ENCODE peak calls at places on chromosomes 7 and 10, in five cellular contexts. R is A172, J is cardiac muscle cell, D is germinal center, H is heart right ventricle. Q is an unnamed sample.

GRCh38 chr10:28127881-28128280 is 129.0 kb upstream of the ODAD2 start:
- DNase-seq in R (no peak), J (no peak), D (no peak), H (no peak), Q (no peak)

GRCh38 chr10:70759769-70760168 is 25.4 kb downstream of the TBATA start:
- DNase-seq in R (no peak), J (no peak), D (no peak), H (no peak), Q (no peak)

GRCh38 chr7:155980841-155981240 is 168.6 kb upstream of the SHH start:
- DNase-seq in R (no peak), J (no peak), D (no peak), H (no peak), Q (peak)

GRCh38 chr10:88389456-88389855 is 193.7 kb downstream of the RNLS start:
- DNase-seq in R (peak), J (peak), D (no peak), H (peak), Q (peak)

GRCh38 chr7:101984997-101985645 is 167.7 kb downstream of the CUX1 start:
- DNase-seq in R (no peak), J (no peak), D (no peak), H (no peak), Q (no peak)

GRCh38 chr10:50396491-50397311 is 145.4 kb upstream of the ASAH2 start:
- DNase-seq in R (peak), J (no peak), D (no peak), H (no peak), Q (no peak)

GRCh38 chr10:20017961-20018360 is 201.7 kb downstream of the PLXDC2 start:
- DNase-seq in R (peak), J (no peak), D (no peak), H (no peak), Q (no peak)

GRCh38 chr7:135320277-135320676 is 86.6 kb downstream of the STRA8 start:
- DNase-seq in R (peak), J (peak), D (no peak), H (peak), Q (peak)

GRCh38 chr10:59124187-59124586 is 52.3 kb upstream of the PHYHIPL start:
- DNase-seq in R (no peak), J (no peak), D (no peak), H (no peak), Q (no peak)

GRCh38 chr10:131732631-131733127 is 168.1 kb upstream of the PPP2R2D start:
- DNase-seq in R (peak), J (no peak), D (no peak), H (no peak), Q (no peak)

GRCh38 chr7:28038175-28038855 is 142.3 kb downstream of the JAZF1 start:
- DNase-seq in R (peak), J (no peak), D (no peak), H (no peak), Q (no peak)

GRCh38 chr10:85671530-85671929 is 695.1 kb downstream of the GRID1 start:
- DNase-seq in R (no peak), J (no peak), D (no peak), H (no peak), Q (no peak)

Q was measured in testis.